ENCODE peak calls at places on chromosomes 7 and 10, in five cellular contexts. K is retina, Y is fibroblast of villous mesenchyme, S is tibial artery, N is heart right ventricle. W is an unnamed sample.

GRCh38 chr10:83539528-83540308 is 599.6 kb upstream of the GHITM start:
- DNase-seq in K (peak; percentile 56), Y (peak; percentile 28), S (peak; percentile 72), N (peak; percentile 90), W (peak; percentile 83)

GRCh38 chr7:133556553-133556952 is 303.7 kb downstream of the EXOC4 start:
- DNase-seq in K (no peak), Y (no peak), S (no peak), N (no peak), W (no peak)

GRCh38 chr7:129862672-129863071 is 90.1 kb downstream of the UBE2H start:
- DNase-seq in K (peak; percentile 3), Y (no peak), S (no peak), N (peak; percentile 31), W (no peak)

GRCh38 chr10:120942806-120943413 is 91.7 kb downstream of the WDR11 start:
- DNase-seq in K (peak; percentile 91), Y (peak; percentile 71), S (peak; percentile 83), N (peak; percentile 73), W (peak; percentile 86)

GRCh38 chr10:110572862-110573261 is 5.4 kb downstream of the SMC3 start:
- DNase-seq in K (no peak), Y (no peak), S (no peak), N (no peak), W (no peak)

GRCh38 chr10:12435348-12435747 is 86.0 kb downstream of the CAMK1D start:
- DNase-seq in K (no peak), Y (no peak), S (no peak), N (no peak), W (no peak)

GRCh38 chr10:121080324-121080807 is 229.2 kb downstream of the WDR11 start:
- DNase-seq in K (peak; percentile 32), Y (peak; percentile 44), S (no peak), N (no peak), W (peak; percentile 63)

GRCh38 chr7:129669901-129670300 is 58.4 kb downstream of the NRF1 start:
- DNase-seq in K (no peak), Y (no peak), S (no peak), N (no peak), W (no peak)

GRCh38 chr10:43707755-43708154 is 59.1 kb upstream of the ZNF32 start:
- DNase-seq in K (no peak), Y (no peak), S (no peak), N (peak; percentile 84), W (peak; percentile 58)

GRCh38 chr10:14507156-14507555 is 176.4 kb upstream of the FRMD4A start:
- DNase-seq in K (no peak), Y (no peak), S (no peak), N (no peak), W (no peak)

GRCh38 chr10:69600761-69601330 is 27.6 kb upstream of the NEUROG3 start:
- DNase-seq in K (no peak), Y (no peak), S (no peak), N (no peak), W (peak; percentile 23)

GRCh38 chr7:138000081-138000701 is 1.7 kb downstream of the CREB3L2 start:
- DNase-seq in K (peak; percentile 67), Y (peak; percentile 100), S (peak; percentile 88), N (peak; percentile 78), W (peak; percentile 80)

GRCh38 chr10:2985729-2986232 is 81.6 kb upstream of the PFKP start:
- DNase-seq in K (no peak), Y (no peak), S (no peak), N (no peak), W (no peak)

GRCh38 chr7:136555933-136556332 is 312.5 kb upstream of the CHRM2 start:
- DNase-seq in K (peak; percentile 39), Y (no peak), S (no peak), N (no peak), W (no peak)

GRCh38 chr7:125573131-125573530 is 643.5 kb upstream of the POT1 start:
- DNase-seq in K (no peak), Y (no peak), S (no peak), N (no peak), W (no peak)

W was measured in right atrium auricular region.